ENCODE peak calls at places on chromosomes 2 and 18, in five cellular contexts. G is HCT116, F is H1, O is GM12878, B is HepG2. U is an unnamed sample.

GRCh38 chr2:11097038-11097720 is 58.1 kb upstream of the SLC66A3 start:
- DNase-seq in B (no peak), O (no peak), G (no peak), F (no peak), U (no peak)

GRCh38 chr2:105575626-105576025 is 169.1 kb upstream of the NCK2 start:
- DNase-seq in G (no peak), B (no peak), O (no peak), F (no peak), U (no peak)

GRCh38 chr2:167524786-167525185 is 636.5 kb downstream of the XIRP2 start:
- DNase-seq in O (no peak), G (no peak), B (no peak), F (no peak), U (no peak)

GRCh38 chr2:60251247-60251646 is 302.2 kb downstream of the BCL11A start:
- DNase-seq in O (no peak), F (no peak), B (no peak), G (no peak), U (no peak)

GRCh38 chr2:148565272-148565894 is 79.2 kb upstream of the EPC2 start:
- DNase-seq in G (no peak), O (no peak), F (no peak), B (no peak), U (no peak)

GRCh38 chr18:11983592-11983991 is 2.3 kb downstream of the IMPA2 start:
- DNase-seq in O (no peak), B (peak), G (no peak), F (no peak), U (no peak)

GRCh38 chr18:38368246-38368645 is 802.6 kb upstream of the CELF4 start:
- DNase-seq in G (no peak), B (no peak), O (no peak), F (no peak), U (no peak)

GRCh38 chr2:119282139-119282965 is 58.7 kb downstream of the STEAP3 start:
- DNase-seq in O (no peak), G (no peak), F (no peak), B (no peak), U (no peak)

GRCh38 chr2:124582387-124582786 is 557.3 kb downstream of the CNTNAP5 start:
- DNase-seq in G (no peak), O (no peak), B (no peak), F (no peak), U (no peak)

GRCh38 chr18:941331-941730 is 36.7 kb downstream of the ADCYAP1 start:
- DNase-seq in G (no peak), F (no peak), B (no peak), O (no peak), U (no peak)

GRCh38 chr2:113206251-113206650 is 32.5 kb downstream of the PSD4 start:
- DNase-seq in F (no peak), O (no peak), G (no peak), B (no peak), U (no peak)

GRCh38 chr2:113201496-113202304 is 27.9 kb downstream of the PSD4 start:
- DNase-seq in G (no peak), O (no peak), B (peak), F (no peak), U (no peak)

GRCh38 chr2:113203217-113203530 is 29.4 kb downstream of the PSD4 start:
- DNase-seq in G (no peak), O (no peak), B (no peak), F (no peak), U (no peak)

GRCh38 chr2:113202305-113203216 is 28.8 kb downstream of the PSD4 start:
- DNase-seq in O (no peak), B (no peak), F (no peak), G (no peak), U (no peak)

GRCh38 chr2:113203901-113204519 is 30.2 kb downstream of the PSD4 start:
- DNase-seq in G (peak), F (peak), B (peak), O (peak), U (peak)
- TF ChIP-seq SRF in G (no peak), F (no peak), B (no peak), O (no peak), U (no peak)

GRCh38 chr2:20182241-20182931 is 42.5 kb downstream of the SDC1 start:
- DNase-seq in G (no peak), F (no peak), B (no peak), O (no peak), U (peak)

GRCh38 chr2:20179755-20180594 is 45.0 kb downstream of the SDC1 start:
- DNase-seq in F (no peak), G (no peak), O (no peak), B (peak), U (peak)

GRCh38 chr2:20181761-20182160 is 43.2 kb downstream of the SDC1 start:
- DNase-seq in G (no peak), B (no peak), O (no peak), F (no peak), U (no peak)

GRCh38 chr2:20179179-20179754 is 45.7 kb downstream of the SDC1 start:
- DNase-seq in B (no peak), F (no peak), O (no peak), G (no peak), U (no peak)

DNA sequence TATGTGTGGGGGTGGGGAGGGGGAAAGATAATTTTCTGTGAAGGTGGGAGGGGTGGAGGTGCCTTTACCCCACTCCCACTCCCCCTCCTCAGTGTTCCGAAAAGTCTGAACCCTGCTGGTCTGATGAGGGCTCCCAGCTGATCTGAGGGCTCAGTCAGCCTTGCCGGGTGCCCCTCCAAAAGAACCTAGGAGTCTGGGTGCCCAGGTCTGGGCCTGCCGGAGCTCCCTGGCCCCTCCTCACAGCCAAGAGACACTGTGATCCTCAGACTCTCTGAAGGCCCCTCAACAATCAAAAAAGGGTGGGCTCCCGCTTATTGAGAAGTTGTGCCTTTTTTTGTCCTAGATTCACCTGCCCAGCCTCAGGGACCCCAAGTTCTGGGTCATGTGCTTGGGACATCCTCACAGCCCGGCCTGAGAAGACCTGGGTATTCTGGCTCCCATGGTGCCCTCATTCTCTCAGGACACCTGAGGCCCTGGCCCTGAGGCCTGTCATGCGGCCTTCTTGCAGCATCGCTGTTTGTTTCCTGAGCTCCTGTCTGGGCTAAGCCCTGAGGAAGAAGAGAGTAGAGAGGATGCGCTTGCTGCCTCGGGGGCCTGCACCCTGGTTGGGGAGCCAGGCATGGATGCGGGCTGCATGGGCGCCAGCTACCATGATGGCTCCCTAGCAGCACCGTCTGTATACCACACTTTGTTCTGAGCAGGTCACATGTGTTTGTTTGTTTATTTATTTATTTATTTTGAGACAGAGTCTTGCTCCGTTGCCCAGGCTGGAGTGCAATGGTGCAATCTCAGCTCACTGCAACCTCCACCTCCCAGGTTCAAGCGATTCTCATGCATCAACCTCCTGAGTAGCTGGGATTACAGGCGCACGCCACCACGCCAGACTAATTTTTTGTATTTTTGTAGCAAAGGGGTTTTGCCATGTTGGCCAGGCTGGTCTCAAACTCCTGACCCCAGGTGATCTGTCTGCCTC is 44.0 kb downstream of the SDC1 start:
- DNase-seq in B (no peak), F (no peak), O (no peak), G (no peak), U (no peak)
- H3K27ac ChIP-seq in B (peak), F (no peak), O (no peak), G (no peak), U (no peak)

GRCh38 chr2:94960266-94960665 is 65.2 kb upstream of the MAL start:
- DNase-seq in B (no peak), G (no peak), O (no peak), F (no peak), U (no peak)
- TF ChIP-seq SRF in B (no peak), G (no peak), O (no peak), F (no peak), U (no peak)

DNA sequence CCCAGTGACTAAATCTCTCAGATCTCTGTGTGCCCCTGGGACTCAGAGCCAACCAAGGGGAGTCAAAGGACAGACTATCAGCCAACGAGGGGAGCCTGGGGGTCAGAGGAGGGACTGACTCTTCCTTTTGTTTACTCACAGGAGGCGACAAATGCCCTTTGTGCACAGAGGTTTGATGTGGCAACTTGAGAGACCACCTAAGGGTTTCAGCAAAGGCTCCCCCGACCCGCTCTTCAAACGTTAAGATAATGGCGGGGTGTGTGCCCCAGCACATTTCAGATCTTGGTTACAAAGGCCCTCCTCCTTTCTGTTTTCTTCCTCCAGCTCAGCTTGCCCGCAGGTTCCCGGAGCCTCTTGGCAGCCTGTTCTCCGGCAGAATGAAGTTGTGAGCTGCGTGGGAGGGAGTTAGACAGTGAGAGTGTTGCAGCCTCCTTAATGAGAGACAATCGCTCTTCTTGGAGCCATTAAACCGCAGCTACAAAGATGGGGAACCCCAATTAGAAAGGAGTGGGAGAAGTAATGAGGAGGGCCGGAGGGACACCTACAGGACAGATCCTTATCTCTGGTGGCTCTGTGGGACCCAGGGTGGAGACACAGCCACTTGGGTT is 76.2 kb downstream of the KIAA2012 start:
- DNase-seq in B (no peak), G (no peak), O (no peak), F (no peak), U (no peak)
- H3K27ac ChIP-seq in B (no peak), G (no peak), O (no peak), F (no peak), U (no peak)

GRCh38 chr2:55011741-55012574 is 38.3 kb downstream of the RTN4 start:
- DNase-seq in B (peak), G (no peak), O (no peak), F (no peak), U (no peak)

GRCh38 chr2:55010915-55011314 is 39.3 kb downstream of the RTN4 start:
- DNase-seq in G (no peak), O (no peak), B (peak), F (no peak), U (no peak)

GRCh38 chr2:55009277-55010055 is 40.8 kb downstream of the RTN4 start:
- DNase-seq in B (no peak), G (no peak), O (no peak), F (no peak), U (no peak)

GRCh38 chr2:55012648-55013484 is 37.4 kb downstream of the RTN4 start:
- DNase-seq in O (no peak), B (peak), G (no peak), F (no peak), U (no peak)

GRCh38 chr2:55010149-55010591 is 40.1 kb downstream of the RTN4 start:
- DNase-seq in G (no peak), O (peak), F (no peak), B (no peak), U (peak)
- TF ChIP-seq SRF in G (no peak), O (no peak), F (no peak), B (no peak), U (no peak)

DNA sequence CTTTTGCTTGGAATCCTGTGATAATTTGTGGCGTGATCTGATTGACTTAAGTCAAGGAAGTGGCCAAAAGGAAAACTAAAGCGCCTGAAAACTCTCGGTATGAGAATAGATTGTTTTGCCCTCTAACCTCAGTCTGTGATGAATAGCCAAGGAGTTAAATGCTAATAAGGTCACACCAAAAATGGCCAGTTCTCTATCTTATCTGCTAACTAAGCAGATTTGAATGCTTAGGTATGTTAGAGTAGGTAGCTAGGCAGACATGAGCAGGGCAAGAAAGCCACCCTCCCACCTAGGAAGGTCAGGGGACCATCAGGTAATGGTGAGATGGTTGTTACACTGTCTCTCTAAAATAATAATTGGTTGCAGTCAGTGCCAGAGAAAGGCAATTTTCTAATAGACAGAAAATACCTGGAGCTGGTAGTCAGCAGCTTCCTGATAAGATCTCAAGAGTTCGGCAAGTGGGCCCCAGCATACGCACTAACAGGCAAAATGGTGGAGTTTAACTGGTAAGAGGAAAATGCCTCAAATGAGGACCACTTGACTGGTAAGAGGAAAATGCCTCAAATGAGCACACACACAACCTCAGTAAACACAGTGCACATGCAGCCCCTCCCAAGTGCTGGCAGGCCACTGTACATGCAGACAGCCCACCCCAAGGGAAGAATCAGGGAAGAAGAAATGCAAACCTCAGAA is 468.4 kb downstream of the MBD2 start:
- DNase-seq in F (no peak), O (no peak), G (no peak), B (no peak), U (no peak)
- H3K27ac ChIP-seq in F (no peak), O (no peak), G (no peak), B (no peak), U (no peak)

GRCh38 chr2:158967731-158968395 is 577 bp upstream of the TANC1 start:
- DNase-seq in G (no peak), F (no peak), O (no peak), B (no peak), U (no peak)

GRCh38 chr2:158970522-158970855 is 2.0 kb downstream of the TANC1 start:
- DNase-seq in F (no peak), G (no peak), B (no peak), O (no peak), U (no peak)

GRCh38 chr2:158968396-158969161 is at the start of gene TANC1:
- DNase-seq in G (peak), F (no peak), O (peak), B (peak), U (peak)

GRCh38 chr2:158969162-158969716 is 799 bp downstream of the TANC1 start:
- DNase-seq in O (no peak), F (no peak), B (no peak), G (no peak), U (no peak)

GRCh38 chr2:158969717-158970521 is 1.5 kb downstream of the TANC1 start:
- DNase-seq in F (no peak), G (no peak), B (no peak), O (no peak), U (no peak)
- TF ChIP-seq SRF in F (no peak), G (no peak), B (no peak), O (no peak), U (no peak)

GRCh38 chr2:38708900-38709321 is 42.2 kb downstream of the SRSF7 start:
- DNase-seq in O (no peak), F (no peak), B (no peak), G (no peak), U (no peak)
- H3K27ac ChIP-seq in O (no peak), F (no peak), B (no peak), G (no peak), U (no peak)